ENCODE peak calls at places on chromosomes 6 and 20, in eight cellular contexts. One of them, this sample, is unnamed.
A peak's percentile ranks its signal among the peaks of the same experiment; 100 is the strongest.

GRCh38 chr6:112691289-112691688 is 344.2 kb downstream of the RFPL4B start:
- DNase-seq in stimulated activated CD4-positive, alpha-beta T cell treated with anti-CD3 and anti-CD28 coated beads, TNF-alpha, amount 100 ng/mL, for 4 hours: no peak
- DNase-seq in pancreas: no peak
- DNase-seq in Right ventricle myocardium superior: no peak
- DNase-seq in activated T-cell treated with anti-CD3 and anti-CD28 coated beads for 48 hours: no peak
- DNase-seq in GM19239: no peak
- DNase-seq in SHP77: no peak
- DNase-seq in nephron progenitor cell: no peak
- DNase-seq in this sample: no peak

GRCh38 chr20:542777-543368 is 717 bp downstream of the CSNK2A1 start:
- DNase-seq in stimulated activated CD4-positive, alpha-beta T cell treated with anti-CD3 and anti-CD28 coated beads, TNF-alpha, amount 100 ng/mL, for 4 hours: peak; percentile 3
- DNase-seq in pancreas: no peak
- DNase-seq in Right ventricle myocardium superior: peak; percentile 49
- DNase-seq in activated T-cell treated with anti-CD3 and anti-CD28 coated beads for 48 hours: no peak
- DNase-seq in GM19239: peak; percentile 26
- DNase-seq in SHP77: no peak
- DNase-seq in nephron progenitor cell: peak; percentile 39
- DNase-seq in this sample: no peak

GRCh38 chr6:111874030-111874425 is 776 bp upstream of the FYN start:
- DNase-seq in stimulated activated CD4-positive, alpha-beta T cell treated with anti-CD3 and anti-CD28 coated beads, TNF-alpha, amount 100 ng/mL, for 4 hours: no peak
- DNase-seq in pancreas: no peak
- DNase-seq in Right ventricle myocardium superior: no peak
- DNase-seq in activated T-cell treated with anti-CD3 and anti-CD28 coated beads for 48 hours: peak; percentile 50
- DNase-seq in GM19239: no peak
- DNase-seq in SHP77: peak; percentile 6
- DNase-seq in nephron progenitor cell: peak; percentile 17
- DNase-seq in this sample: no peak

GRCh38 chr6:138785980-138786379 is 9.9 kb upstream of the ECT2L start:
- DNase-seq in stimulated activated CD4-positive, alpha-beta T cell treated with anti-CD3 and anti-CD28 coated beads, TNF-alpha, amount 100 ng/mL, for 4 hours: no peak
- DNase-seq in pancreas: no peak
- DNase-seq in Right ventricle myocardium superior: no peak
- DNase-seq in activated T-cell treated with anti-CD3 and anti-CD28 coated beads for 48 hours: no peak
- DNase-seq in GM19239: no peak
- DNase-seq in SHP77: no peak
- DNase-seq in nephron progenitor cell: no peak
- DNase-seq in this sample: peak; percentile 49

GRCh38 chr20:53623454-53624206 is 30.0 kb upstream of the ZNF217 start:
- DNase-seq in stimulated activated CD4-positive, alpha-beta T cell treated with anti-CD3 and anti-CD28 coated beads, TNF-alpha, amount 100 ng/mL, for 4 hours: no peak
- DNase-seq in pancreas: peak; percentile 78
- DNase-seq in Right ventricle myocardium superior: peak; percentile 70
- DNase-seq in activated T-cell treated with anti-CD3 and anti-CD28 coated beads for 48 hours: peak; percentile 23
- DNase-seq in GM19239: no peak
- DNase-seq in SHP77: peak; percentile 11
- DNase-seq in nephron progenitor cell: peak; percentile 36
- DNase-seq in this sample: peak; percentile 47

GRCh38 chr20:63746766-63747315 is 7.3 kb downstream of the SLC2A4RG start:
- DNase-seq in stimulated activated CD4-positive, alpha-beta T cell treated with anti-CD3 and anti-CD28 coated beads, TNF-alpha, amount 100 ng/mL, for 4 hours: no peak
- DNase-seq in pancreas: no peak
- DNase-seq in Right ventricle myocardium superior: no peak
- DNase-seq in activated T-cell treated with anti-CD3 and anti-CD28 coated beads for 48 hours: no peak
- DNase-seq in GM19239: no peak
- DNase-seq in SHP77: no peak
- DNase-seq in nephron progenitor cell: no peak
- DNase-seq in this sample: no peak

GRCh38 chr6:45637056-45637455 is 259.3 kb upstream of the SUPT3H start:
- DNase-seq in stimulated activated CD4-positive, alpha-beta T cell treated with anti-CD3 and anti-CD28 coated beads, TNF-alpha, amount 100 ng/mL, for 4 hours: no peak
- DNase-seq in pancreas: no peak
- DNase-seq in Right ventricle myocardium superior: no peak
- DNase-seq in activated T-cell treated with anti-CD3 and anti-CD28 coated beads for 48 hours: no peak
- DNase-seq in GM19239: no peak
- DNase-seq in SHP77: no peak
- DNase-seq in nephron progenitor cell: no peak
- DNase-seq in this sample: no peak

GRCh38 chr6:81770395-81770794 is 17.9 kb upstream of the TENT5A start:
- DNase-seq in stimulated activated CD4-positive, alpha-beta T cell treated with anti-CD3 and anti-CD28 coated beads, TNF-alpha, amount 100 ng/mL, for 4 hours: no peak
- DNase-seq in pancreas: no peak
- DNase-seq in Right ventricle myocardium superior: no peak
- DNase-seq in activated T-cell treated with anti-CD3 and anti-CD28 coated beads for 48 hours: no peak
- DNase-seq in GM19239: no peak
- DNase-seq in SHP77: no peak
- DNase-seq in nephron progenitor cell: no peak
- DNase-seq in this sample: no peak

GRCh38 chr20:4795394-4795793 is 73.7 kb downstream of the PRND start:
- DNase-seq in stimulated activated CD4-positive, alpha-beta T cell treated with anti-CD3 and anti-CD28 coated beads, TNF-alpha, amount 100 ng/mL, for 4 hours: no peak
- DNase-seq in pancreas: no peak
- DNase-seq in Right ventricle myocardium superior: no peak
- DNase-seq in activated T-cell treated with anti-CD3 and anti-CD28 coated beads for 48 hours: no peak
- DNase-seq in GM19239: no peak
- DNase-seq in SHP77: no peak
- DNase-seq in nephron progenitor cell: no peak
- DNase-seq in this sample: no peak

GRCh38 chr6:83867527-83868161 is 8.2 kb downstream of the CYB5R4 start:
- DNase-seq in stimulated activated CD4-positive, alpha-beta T cell treated with anti-CD3 and anti-CD28 coated beads, TNF-alpha, amount 100 ng/mL, for 4 hours: no peak
- DNase-seq in pancreas: peak; percentile 36
- DNase-seq in Right ventricle myocardium superior: peak; percentile 56
- DNase-seq in activated T-cell treated with anti-CD3 and anti-CD28 coated beads for 48 hours: no peak
- DNase-seq in GM19239: no peak
- DNase-seq in SHP77: peak; percentile 2
- DNase-seq in nephron progenitor cell: peak; percentile 12
- DNase-seq in this sample: no peak

GRCh38 chr6:157428418-157429202 is 47.6 kb downstream of the ZDHHC14 start:
- DNase-seq in stimulated activated CD4-positive, alpha-beta T cell treated with anti-CD3 and anti-CD28 coated beads, TNF-alpha, amount 100 ng/mL, for 4 hours: peak; percentile 44
- DNase-seq in pancreas: no peak
- DNase-seq in Right ventricle myocardium superior: no peak
- DNase-seq in activated T-cell treated with anti-CD3 and anti-CD28 coated beads for 48 hours: peak; percentile 70
- DNase-seq in GM19239: no peak
- DNase-seq in SHP77: no peak
- DNase-seq in nephron progenitor cell: no peak
- DNase-seq in this sample: no peak

GRCh38 chr20:39533858-39534257 is 571.7 kb downstream of the DHX35 start:
- DNase-seq in stimulated activated CD4-positive, alpha-beta T cell treated with anti-CD3 and anti-CD28 coated beads, TNF-alpha, amount 100 ng/mL, for 4 hours: no peak
- DNase-seq in pancreas: no peak
- DNase-seq in Right ventricle myocardium superior: no peak
- DNase-seq in activated T-cell treated with anti-CD3 and anti-CD28 coated beads for 48 hours: no peak
- DNase-seq in GM19239: no peak
- DNase-seq in SHP77: no peak
- DNase-seq in nephron progenitor cell: no peak
- DNase-seq in this sample: no peak

GRCh38 chr20:64109831-64110391 is 2.5 kb upstream of the NPBWR2 start:
- DNase-seq in stimulated activated CD4-positive, alpha-beta T cell treated with anti-CD3 and anti-CD28 coated beads, TNF-alpha, amount 100 ng/mL, for 4 hours: no peak
- DNase-seq in pancreas: no peak
- DNase-seq in Right ventricle myocardium superior: peak; percentile 21
- DNase-seq in activated T-cell treated with anti-CD3 and anti-CD28 coated beads for 48 hours: no peak
- DNase-seq in GM19239: no peak
- DNase-seq in SHP77: no peak
- DNase-seq in nephron progenitor cell: no peak
- DNase-seq in this sample: no peak

GRCh38 chr6:158808918-158809678 is 10.1 kb downstream of the EZR start:
- DNase-seq in stimulated activated CD4-positive, alpha-beta T cell treated with anti-CD3 and anti-CD28 coated beads, TNF-alpha, amount 100 ng/mL, for 4 hours: no peak
- DNase-seq in pancreas: no peak
- DNase-seq in Right ventricle myocardium superior: no peak
- DNase-seq in activated T-cell treated with anti-CD3 and anti-CD28 coated beads for 48 hours: no peak
- DNase-seq in GM19239: no peak
- DNase-seq in SHP77: no peak
- DNase-seq in nephron progenitor cell: no peak
- DNase-seq in this sample: no peak

GRCh38 chr6:150267686-150268561 is 100.9 kb upstream of the IYD start:
- DNase-seq in stimulated activated CD4-positive, alpha-beta T cell treated with anti-CD3 and anti-CD28 coated beads, TNF-alpha, amount 100 ng/mL, for 4 hours: no peak
- DNase-seq in pancreas: no peak
- DNase-seq in Right ventricle myocardium superior: no peak
- DNase-seq in activated T-cell treated with anti-CD3 and anti-CD28 coated beads for 48 hours: no peak
- DNase-seq in GM19239: no peak
- DNase-seq in SHP77: no peak
- DNase-seq in nephron progenitor cell: no peak
- DNase-seq in this sample: no peak

GRCh38 chr6:134295953-134296553 is 21.9 kb downstream of the SGK1 start:
- DNase-seq in stimulated activated CD4-positive, alpha-beta T cell treated with anti-CD3 and anti-CD28 coated beads, TNF-alpha, amount 100 ng/mL, for 4 hours: no peak
- DNase-seq in pancreas: no peak
- DNase-seq in Right ventricle myocardium superior: no peak
- DNase-seq in activated T-cell treated with anti-CD3 and anti-CD28 coated beads for 48 hours: no peak
- DNase-seq in GM19239: peak; percentile 9
- DNase-seq in SHP77: no peak
- DNase-seq in nephron progenitor cell: no peak
- DNase-seq in this sample: peak; percentile 26

GRCh38 chr6:160810238-160810637 is 108.2 kb downstream of the PLG start:
- DNase-seq in stimulated activated CD4-positive, alpha-beta T cell treated with anti-CD3 and anti-CD28 coated beads, TNF-alpha, amount 100 ng/mL, for 4 hours: no peak
- DNase-seq in pancreas: no peak
- DNase-seq in Right ventricle myocardium superior: no peak
- DNase-seq in activated T-cell treated with anti-CD3 and anti-CD28 coated beads for 48 hours: no peak
- DNase-seq in GM19239: no peak
- DNase-seq in SHP77: peak; percentile 34
- DNase-seq in nephron progenitor cell: no peak
- DNase-seq in this sample: no peak

GRCh38 chr20:40160151-40160550 is 528.9 kb downstream of the MAFB start:
- DNase-seq in stimulated activated CD4-positive, alpha-beta T cell treated with anti-CD3 and anti-CD28 coated beads, TNF-alpha, amount 100 ng/mL, for 4 hours: no peak
- DNase-seq in pancreas: peak; percentile 20
- DNase-seq in Right ventricle myocardium superior: peak; percentile 48
- DNase-seq in activated T-cell treated with anti-CD3 and anti-CD28 coated beads for 48 hours: peak; percentile 16
- DNase-seq in GM19239: peak; percentile 9
- DNase-seq in SHP77: peak; percentile 51
- DNase-seq in nephron progenitor cell: peak; percentile 20
- DNase-seq in this sample: peak; percentile 9

GRCh38 chr6:121791396-121792315 is 356.2 kb downstream of the GJA1 start:
- DNase-seq in stimulated activated CD4-positive, alpha-beta T cell treated with anti-CD3 and anti-CD28 coated beads, TNF-alpha, amount 100 ng/mL, for 4 hours: no peak
- DNase-seq in pancreas: no peak
- DNase-seq in Right ventricle myocardium superior: no peak
- DNase-seq in activated T-cell treated with anti-CD3 and anti-CD28 coated beads for 48 hours: no peak
- DNase-seq in GM19239: no peak
- DNase-seq in SHP77: no peak
- DNase-seq in nephron progenitor cell: no peak
- DNase-seq in this sample: no peak

GRCh38 chr6:9064156-9064555 is 628.8 kb upstream of the SLC35B3 start:
- DNase-seq in stimulated activated CD4-positive, alpha-beta T cell treated with anti-CD3 and anti-CD28 coated beads, TNF-alpha, amount 100 ng/mL, for 4 hours: no peak
- DNase-seq in pancreas: no peak
- DNase-seq in Right ventricle myocardium superior: no peak
- DNase-seq in activated T-cell treated with anti-CD3 and anti-CD28 coated beads for 48 hours: no peak
- DNase-seq in GM19239: no peak
- DNase-seq in SHP77: no peak
- DNase-seq in nephron progenitor cell: no peak
- DNase-seq in this sample: no peak

GRCh38 chr6:117265425-117266266 is at the start of gene VGLL2:
- DNase-seq in stimulated activated CD4-positive, alpha-beta T cell treated with anti-CD3 and anti-CD28 coated beads, TNF-alpha, amount 100 ng/mL, for 4 hours: no peak
- DNase-seq in pancreas: peak; percentile 53
- DNase-seq in Right ventricle myocardium superior: peak; percentile 55
- DNase-seq in activated T-cell treated with anti-CD3 and anti-CD28 coated beads for 48 hours: no peak
- DNase-seq in GM19239: no peak
- DNase-seq in SHP77: no peak
- DNase-seq in nephron progenitor cell: peak; percentile 78
- DNase-seq in this sample: no peak

GRCh38 chr20:54995553-54995952 is 520.2 kb downstream of the DOK5 start:
- DNase-seq in stimulated activated CD4-positive, alpha-beta T cell treated with anti-CD3 and anti-CD28 coated beads, TNF-alpha, amount 100 ng/mL, for 4 hours: no peak
- DNase-seq in pancreas: no peak
- DNase-seq in Right ventricle myocardium superior: no peak
- DNase-seq in activated T-cell treated with anti-CD3 and anti-CD28 coated beads for 48 hours: no peak
- DNase-seq in GM19239: no peak
- DNase-seq in SHP77: no peak
- DNase-seq in nephron progenitor cell: no peak
- DNase-seq in this sample: no peak

GRCh38 chr6:166781331-166781730 is 154.3 kb upstream of the RPS6KA2 start:
- DNase-seq in stimulated activated CD4-positive, alpha-beta T cell treated with anti-CD3 and anti-CD28 coated beads, TNF-alpha, amount 100 ng/mL, for 4 hours: no peak
- DNase-seq in pancreas: no peak
- DNase-seq in Right ventricle myocardium superior: no peak
- DNase-seq in activated T-cell treated with anti-CD3 and anti-CD28 coated beads for 48 hours: no peak
- DNase-seq in GM19239: no peak
- DNase-seq in SHP77: no peak
- DNase-seq in nephron progenitor cell: no peak
- DNase-seq in this sample: no peak

GRCh38 chr6:17472653-17473183 is 79.3 kb downstream of the CAP2 start:
- DNase-seq in stimulated activated CD4-positive, alpha-beta T cell treated with anti-CD3 and anti-CD28 coated beads, TNF-alpha, amount 100 ng/mL, for 4 hours: no peak
- DNase-seq in pancreas: no peak
- DNase-seq in Right ventricle myocardium superior: no peak
- DNase-seq in activated T-cell treated with anti-CD3 and anti-CD28 coated beads for 48 hours: no peak
- DNase-seq in GM19239: no peak
- DNase-seq in SHP77: no peak
- DNase-seq in nephron progenitor cell: no peak
- DNase-seq in this sample: no peak

GRCh38 chr20:51560550-51561307 is 18.2 kb upstream of the NFATC2 start:
- DNase-seq in stimulated activated CD4-positive, alpha-beta T cell treated with anti-CD3 and anti-CD28 coated beads, TNF-alpha, amount 100 ng/mL, for 4 hours: no peak
- DNase-seq in pancreas: no peak
- DNase-seq in Right ventricle myocardium superior: no peak
- DNase-seq in activated T-cell treated with anti-CD3 and anti-CD28 coated beads for 48 hours: no peak
- DNase-seq in GM19239: no peak
- DNase-seq in SHP77: no peak
- DNase-seq in nephron progenitor cell: no peak
- DNase-seq in this sample: no peak

GRCh38 chr6:100440935-100441334 is 23.8 kb downstream of the SIM1 start:
- DNase-seq in stimulated activated CD4-positive, alpha-beta T cell treated with anti-CD3 and anti-CD28 coated beads, TNF-alpha, amount 100 ng/mL, for 4 hours: no peak
- DNase-seq in pancreas: no peak
- DNase-seq in Right ventricle myocardium superior: no peak
- DNase-seq in activated T-cell treated with anti-CD3 and anti-CD28 coated beads for 48 hours: no peak
- DNase-seq in GM19239: no peak
- DNase-seq in SHP77: no peak
- DNase-seq in nephron progenitor cell: no peak
- DNase-seq in this sample: no peak

GRCh38 chr20:1644101-1644962 is 13.2 kb downstream of the SIRPG start:
- DNase-seq in stimulated activated CD4-positive, alpha-beta T cell treated with anti-CD3 and anti-CD28 coated beads, TNF-alpha, amount 100 ng/mL, for 4 hours: no peak
- DNase-seq in pancreas: no peak
- DNase-seq in Right ventricle myocardium superior: no peak
- DNase-seq in activated T-cell treated with anti-CD3 and anti-CD28 coated beads for 48 hours: no peak
- DNase-seq in GM19239: no peak
- DNase-seq in SHP77: no peak
- DNase-seq in nephron progenitor cell: no peak
- DNase-seq in this sample: no peak

GRCh38 chr20:6530254-6530653 is 237.2 kb upstream of the BMP2 start:
- DNase-seq in stimulated activated CD4-positive, alpha-beta T cell treated with anti-CD3 and anti-CD28 coated beads, TNF-alpha, amount 100 ng/mL, for 4 hours: no peak
- DNase-seq in pancreas: no peak
- DNase-seq in Right ventricle myocardium superior: no peak
- DNase-seq in activated T-cell treated with anti-CD3 and anti-CD28 coated beads for 48 hours: no peak
- DNase-seq in GM19239: no peak
- DNase-seq in SHP77: no peak
- DNase-seq in nephron progenitor cell: no peak
- DNase-seq in this sample: no peak

GRCh38 chr6:55543633-55544309 is 35.2 kb downstream of the HMGCLL1 start:
- DNase-seq in stimulated activated CD4-positive, alpha-beta T cell treated with anti-CD3 and anti-CD28 coated beads, TNF-alpha, amount 100 ng/mL, for 4 hours: no peak
- DNase-seq in pancreas: no peak
- DNase-seq in Right ventricle myocardium superior: no peak
- DNase-seq in activated T-cell treated with anti-CD3 and anti-CD28 coated beads for 48 hours: no peak
- DNase-seq in GM19239: no peak
- DNase-seq in SHP77: no peak
- DNase-seq in nephron progenitor cell: no peak
- DNase-seq in this sample: no peak

GRCh38 chr6:159309723-159310122 is 140.5 kb downstream of the FNDC1 start:
- DNase-seq in stimulated activated CD4-positive, alpha-beta T cell treated with anti-CD3 and anti-CD28 coated beads, TNF-alpha, amount 100 ng/mL, for 4 hours: no peak
- DNase-seq in pancreas: no peak
- DNase-seq in Right ventricle myocardium superior: no peak
- DNase-seq in activated T-cell treated with anti-CD3 and anti-CD28 coated beads for 48 hours: no peak
- DNase-seq in GM19239: no peak
- DNase-seq in SHP77: no peak
- DNase-seq in nephron progenitor cell: no peak
- DNase-seq in this sample: no peak

GRCh38 chr6:111601875-111602274 is 3.8 kb downstream of the TRAF3IP2 start:
- DNase-seq in stimulated activated CD4-positive, alpha-beta T cell treated with anti-CD3 and anti-CD28 coated beads, TNF-alpha, amount 100 ng/mL, for 4 hours: no peak
- DNase-seq in pancreas: peak; percentile 44
- DNase-seq in Right ventricle myocardium superior: no peak
- DNase-seq in activated T-cell treated with anti-CD3 and anti-CD28 coated beads for 48 hours: no peak
- DNase-seq in GM19239: no peak
- DNase-seq in SHP77: no peak
- DNase-seq in nephron progenitor cell: no peak
- DNase-seq in this sample: no peak

GRCh38 chr6:162119349-162119748 is 608.2 kb downstream of the PRKN start:
- DNase-seq in stimulated activated CD4-positive, alpha-beta T cell treated with anti-CD3 and anti-CD28 coated beads, TNF-alpha, amount 100 ng/mL, for 4 hours: no peak
- DNase-seq in pancreas: peak; percentile 34
- DNase-seq in Right ventricle myocardium superior: peak; percentile 41
- DNase-seq in activated T-cell treated with anti-CD3 and anti-CD28 coated beads for 48 hours: no peak
- DNase-seq in GM19239: no peak
- DNase-seq in SHP77: no peak
- DNase-seq in nephron progenitor cell: no peak
- DNase-seq in this sample: no peak